ENCODE peak calls at places on chromosomes 4 and X, in seven cellular contexts. O is skeletal muscle cell; Y is NCI-H748 treated with DMSO at 0.1 percent for 48 hours; N is heart right ventricle; E is sciatic nerve; C is RPMI7951; L is stimulated activated CD8-positive, alpha-beta memory T cell treated with anti-CD3 and anti-CD28 coated beads, Interleukin-2, amount 100 ng/mL, for 48 hours. I is an unnamed sample.
A peak's percentile ranks its signal among the peaks of the same experiment; 100 is the strongest.

GRCh38 chr4:80112236-80112635 is 39.2 kb upstream of the ANTXR2 start:
- DNase-seq in O (no peak), Y (no peak), N (peak; percentile 19), E (no peak), C (peak; percentile 56), L (no peak), I (no peak)

GRCh38 chr4:5478697-5479096 is 229.7 kb downstream of the EVC2 start:
- DNase-seq in O (no peak), Y (no peak), N (no peak), E (no peak), C (no peak), L (no peak), I (no peak)

GRCh38 chr4:75561789-75562188 is 5.9 kb downstream of the ODAPH start:
- DNase-seq in O (no peak), Y (no peak), N (no peak), E (no peak), C (peak; percentile 4), L (no peak), I (no peak)

GRCh38 chr4:23888421-23889319 is 1.2 kb downstream of the PPARGC1A start:
- DNase-seq in O (peak; percentile 16), Y (no peak), N (no peak), E (no peak), C (peak; percentile 64), L (no peak), I (peak; percentile 46)

GRCh38 chrX:48045410-48046311 is 25.8 kb downstream of the ZNF630 start:
- DNase-seq in O (peak; percentile 83), Y (no peak), N (peak; percentile 70), E (peak; percentile 78), C (peak; percentile 48), L (no peak), I (peak; percentile 27)

GRCh38 chrX:32195611-32196010 is 1015.7 kb downstream of the DMD start:
- DNase-seq in O (no peak), Y (no peak), N (no peak), E (no peak), C (no peak), L (no peak), I (no peak)

GRCh38 chr4:121510260-121510942 is 129.6 kb upstream of the QRFPR start:
- DNase-seq in O (no peak), Y (no peak), N (no peak), E (no peak), C (no peak), L (no peak), I (peak; percentile 4)

GRCh38 chrX:118655561-118656246 is 71.7 kb upstream of the IL13RA1 start:
- DNase-seq in O (no peak), Y (no peak), N (no peak), E (no peak), C (peak; percentile 25), L (no peak), I (peak; percentile 64)

GRCh38 chr4:53717064-53717549 is 125.8 kb upstream of the LNX1 start:
- DNase-seq in O (peak; percentile 16), Y (no peak), N (no peak), E (no peak), C (peak; percentile 58), L (no peak), I (no peak)

GRCh38 chr4:184450743-184451142 is 23.6 kb downstream of the IRF2 start:
- DNase-seq in O (no peak), Y (no peak), N (no peak), E (no peak), C (peak; percentile 40), L (no peak), I (no peak)

GRCh38 chr4:26522478-26522877 is 32.2 kb upstream of the CCKAR start:
- DNase-seq in O (no peak), Y (no peak), N (no peak), E (no peak), C (peak; percentile 51), L (no peak), I (no peak)

GRCh38 chrX:32871636-32872035 is 339.7 kb downstream of the DMD start:
- DNase-seq in O (no peak), Y (no peak), N (no peak), E (no peak), C (no peak), L (no peak), I (peak; percentile 3)

GRCh38 chr4:40840255-40840984 is 90.7 kb downstream of the NSUN7 start:
- DNase-seq in O (no peak), Y (no peak), N (no peak), E (no peak), C (no peak), L (no peak), I (no peak)